ENCODE peak calls at places on chromosome 19, in five cellular contexts. G, E, T, W and R are unnamed samples.

GRCh38 chr19:57888107-57888493 is 737 bp downstream of the ZNF814 start:
- DNase-seq in T (no peak), E (no peak), W (no peak), G (no peak), R (no peak)

GRCh38 chr19:16233081-16233776 is 35.5 kb downstream of the AP1M1 start:
- DNase-seq in W (no peak), G (no peak), T (no peak), E (no peak), R (no peak)

GRCh38 chr19:5107432-5108122 is 138.7 kb downstream of the KDM4B start:
- DNase-seq in T (no peak), G (no peak), W (no peak), E (peak), R (no peak)

GRCh38 chr19:29365836-29366417 is 153.0 kb upstream of the UQCRFS1 start:
- DNase-seq in W (no peak), G (no peak), T (no peak), E (no peak), R (no peak)

GRCh38 chr19:18660051-18660910 is 23.2 kb upstream of the CRTC1 start:
- DNase-seq in T (no peak), W (peak), G (no peak), E (peak), R (no peak)

GRCh38 chr19:43625918-43626579 is 6.6 kb upstream of the ZNF428 start:
- DNase-seq in W (no peak), T (no peak), G (no peak), E (no peak), R (no peak)

GRCh38 chr19:6710273-6711077 is 10.0 kb downstream of the C3 start:
- DNase-seq in W (no peak), E (no peak), T (no peak), G (no peak), R (no peak)

GRCh38 chr19:3573162-3573857 is 566 bp downstream of the HMG20B start:
- DNase-seq in T (peak), W (no peak), E (peak), G (no peak), R (no peak)

GRCh38 chr19:45477713-45478453 is 10.1 kb downstream of the FOSB start:
- DNase-seq in T (no peak), G (no peak), W (no peak), E (no peak), R (no peak)

GRCh38 chr19:6032381-6032780 is 54.4 kb upstream of the RANBP3 start:
- DNase-seq in G (no peak), E (no peak), W (no peak), T (no peak), R (no peak)

GRCh38 chr19:44653977-44654784 is 10.5 kb downstream of the PVR start:
- DNase-seq in T (peak), W (no peak), E (peak), G (peak), R (no peak)

GRCh38 chr19:19385900-19386339 is 19.6 kb upstream of the GATAD2A start:
- DNase-seq in W (no peak), E (peak), G (peak), T (no peak), R (no peak)

GRCh38 chr19:38946229-38947010 is 15.7 kb downstream of the MRPS12 start:
- DNase-seq in W (no peak), E (no peak), G (no peak), T (no peak), R (no peak)

GRCh38 chr19:35715981-35716734 is 1.6 kb upstream of the KMT2B start:
- DNase-seq in W (no peak), T (peak), G (no peak), E (peak), R (no peak)

GRCh38 chr19:16136185-16137067 is 7.1 kb upstream of the HSH2D start:
- DNase-seq in T (no peak), G (no peak), E (no peak), W (no peak), R (no peak)

GRCh38 chr19:50725932-50726230 is 2.7 kb downstream of the CLEC11A start:
- DNase-seq in G (no peak), E (no peak), W (no peak), T (no peak), R (no peak)

GRCh38 chr19:41792513-41793413 is 3.6 kb upstream of the CEACAM3 start:
- DNase-seq in E (peak), T (no peak), W (no peak), G (peak), R (no peak)

GRCh38 chr19:19643158-19644053 is at the start of gene GMIP:
- DNase-seq in W (no peak), G (peak), E (peak), T (peak), R (no peak)

GRCh38 chr19:47778954-47779351 is 450 bp downstream of the SELENOW start:
- DNase-seq in W (no peak), G (no peak), T (peak), E (peak), R (no peak)

GRCh38 chr19:39372047-39372802 is 18.7 kb downstream of the PAF1 start:
- DNase-seq in E (peak), W (peak), G (no peak), T (peak), R (peak)

GRCh38 chr19:51514866-51515481 is 13.4 kb upstream of the SIGLEC12 start:
- DNase-seq in G (no peak), T (no peak), E (peak), W (peak), R (no peak)

GRCh38 chr19:44549507-44549906 is 20.0 kb upstream of the CEACAM20 start:
- DNase-seq in E (no peak), G (no peak), W (no peak), T (no peak), R (no peak)

GRCh38 chr19:10230155-10230903 is 802 bp downstream of the S1PR2 start:
- DNase-seq in G (peak), E (peak), T (peak), W (no peak), R (no peak)

GRCh38 chr19:40588110-40588854 is 11.6 kb downstream of the SHKBP1 start:
- DNase-seq in G (no peak), T (no peak), W (no peak), E (peak), R (no peak)

GRCh38 chr19:44587863-44588752 is 25.3 kb upstream of the IGSF23 start:
- DNase-seq in W (peak), E (peak), T (no peak), G (no peak), R (peak)

GRCh38 chr19:6239401-6239844 is 40.4 kb downstream of the MLLT1 start:
- DNase-seq in E (no peak), G (no peak), W (no peak), T (no peak), R (no peak)

GRCh38 chr19:34305221-34306058 is 51.1 kb downstream of the GARRE1 start:
- DNase-seq in G (no peak), W (no peak), E (no peak), T (no peak), R (no peak)

GRCh38 chr19:6214881-6215541 is 64.8 kb downstream of the MLLT1 start:
- DNase-seq in G (no peak), W (no peak), E (no peak), T (no peak), R (no peak)

GRCh38 chr19:53868091-53868891 is 608 bp downstream of the MYADM start:
- DNase-seq in T (peak), G (no peak), E (peak), W (no peak), R (no peak)

GRCh38 chr19:51354742-51355148 is 11.4 kb downstream of the ETFB start:
- DNase-seq in E (peak), G (no peak), W (peak), T (no peak), R (no peak)

GRCh38 chr19:2254052-2254872 is 2.0 kb downstream of the JSRP1 start:
- DNase-seq in T (no peak), E (peak), W (no peak), G (no peak), R (no peak)

GRCh38 chr19:2251577-2252480 is 2.7 kb downstream of the AMH start:
- DNase-seq in G (no peak), E (no peak), W (no peak), T (no peak), R (no peak)

GRCh38 chr19:2252481-2253105 is 3.5 kb downstream of the AMH start:
- DNase-seq in W (no peak), G (no peak), E (no peak), T (no peak), R (no peak)

GRCh38 chr19:2255112-2255845 is 938 bp downstream of the JSRP1 start:
- DNase-seq in E (no peak), W (no peak), T (no peak), G (no peak), R (no peak)

GRCh38 chr19:2253106-2254051 is 2.8 kb downstream of the JSRP1 start:
- DNase-seq in T (no peak), E (no peak), W (no peak), G (peak), R (no peak)
- TF ChIP-seq CTCF in T (peak), E (peak), W (peak), G (peak), R (peak)

DNA sequence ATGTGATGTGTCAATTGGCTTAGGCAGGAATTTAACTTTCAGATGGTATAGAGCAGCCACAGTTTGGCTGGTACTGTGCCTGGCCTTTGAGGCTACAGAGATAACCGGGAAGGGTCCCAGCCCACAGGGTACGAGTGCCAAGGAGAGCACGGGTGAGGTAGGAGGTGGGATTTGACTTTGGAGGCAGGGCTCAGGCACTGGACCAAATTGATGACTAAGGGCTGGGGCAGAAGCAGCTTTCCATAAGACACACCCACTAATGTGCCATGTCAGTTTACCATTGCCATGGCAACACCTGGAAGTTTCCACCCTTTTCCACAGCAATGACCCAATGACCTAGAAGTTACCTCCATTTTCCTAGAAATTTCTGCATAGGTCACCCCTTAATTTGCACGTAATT is 466.2 kb downstream of the TSHZ3 start:
- DNase-seq in W (no peak), T (no peak), E (no peak), G (no peak), R (no peak)
- H3K4me3 ChIP-seq in W (no peak), T (no peak), E (no peak), G (no peak), R (no peak)

DNA sequence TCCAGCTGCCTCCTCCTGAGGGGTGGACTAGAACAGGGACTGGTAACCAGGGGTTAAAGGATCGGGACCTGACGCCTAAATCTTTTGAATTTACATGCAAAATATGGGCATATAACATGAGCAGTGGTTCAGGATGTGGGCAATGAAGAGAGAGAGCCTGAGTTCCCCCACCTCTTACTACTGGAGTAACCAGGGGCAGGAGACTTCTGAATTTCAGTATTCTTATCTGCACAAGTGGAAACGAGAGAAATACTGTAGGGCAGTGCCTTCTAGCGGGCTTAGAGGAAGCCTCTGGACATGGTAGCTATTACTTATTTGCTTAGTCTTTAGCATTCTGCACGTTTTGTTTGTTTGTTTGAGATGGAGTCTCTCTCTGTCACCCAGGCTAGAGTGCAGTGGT is 26.3 kb downstream of the BCAT2 start:
- DNase-seq in E (peak), W (no peak), G (no peak), T (no peak), R (no peak)
- TF ChIP-seq CTCF in E (peak), W (no peak), G (no peak), T (peak), R (no peak)

DNA sequence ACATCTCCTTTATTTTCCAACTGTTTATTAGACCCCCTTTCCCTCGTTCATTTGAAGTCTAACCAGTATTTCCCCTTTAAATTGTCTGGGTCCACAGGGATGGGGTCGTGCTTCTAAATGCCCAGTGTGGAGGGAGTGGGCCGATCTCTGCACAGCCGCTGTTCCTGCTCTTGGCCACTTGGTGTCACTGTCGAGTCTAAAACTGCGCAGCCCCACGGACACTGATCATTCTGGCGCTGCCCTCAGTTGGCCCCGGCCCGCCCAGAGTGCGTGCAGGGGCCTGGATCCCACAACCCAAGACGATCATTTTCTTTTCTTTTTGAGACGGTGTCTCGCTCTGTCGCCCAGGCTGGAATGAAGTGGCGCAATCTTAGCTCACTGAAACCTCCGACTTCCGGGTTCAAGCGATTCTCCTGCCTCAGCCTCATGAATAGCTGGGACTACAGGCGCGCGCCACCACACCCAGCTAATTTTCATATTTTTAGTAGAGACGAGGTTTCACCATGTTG is 12.0 kb downstream of the WDR88 start:
- DNase-seq in T (peak), E (peak), W (no peak), G (peak), R (no peak)
- H3K4me3 ChIP-seq in T (no peak), E (no peak), W (no peak), G (no peak), R (no peak)

GRCh38 chr19:12885749-12886706 is 973 bp downstream of the KLF1 start:
- DNase-seq in W (no peak), E (no peak), T (no peak), G (no peak), R (no peak)
- TF ChIP-seq CTCF in W (no peak), E (no peak), T (no peak), G (no peak), R (no peak)

GRCh38 chr19:1260749-1261511 is 8.2 kb upstream of the CIRBP start:
- DNase-seq in T (peak), G (peak), W (peak), E (peak), R (no peak)

GRCh38 chr19:1258707-1259205 is 10.4 kb downstream of the MIDN start:
- DNase-seq in T (no peak), W (no peak), G (no peak), E (no peak), R (no peak)

GRCh38 chr19:1258161-1258492 is 9.7 kb downstream of the MIDN start:
- DNase-seq in W (no peak), G (no peak), E (no peak), T (no peak), R (no peak)

GRCh38 chr19:1259873-1260748 is 9.0 kb upstream of the CIRBP start:
- DNase-seq in T (no peak), G (no peak), E (no peak), W (no peak), R (no peak)

GRCh38 chr19:1259206-1259872 is 9.8 kb upstream of the CIRBP start:
- DNase-seq in T (peak), E (peak), G (peak), W (no peak), R (no peak)
- H3K4me3 ChIP-seq in T (peak), E (no peak), G (peak), W (no peak), R (no peak)

DNA sequence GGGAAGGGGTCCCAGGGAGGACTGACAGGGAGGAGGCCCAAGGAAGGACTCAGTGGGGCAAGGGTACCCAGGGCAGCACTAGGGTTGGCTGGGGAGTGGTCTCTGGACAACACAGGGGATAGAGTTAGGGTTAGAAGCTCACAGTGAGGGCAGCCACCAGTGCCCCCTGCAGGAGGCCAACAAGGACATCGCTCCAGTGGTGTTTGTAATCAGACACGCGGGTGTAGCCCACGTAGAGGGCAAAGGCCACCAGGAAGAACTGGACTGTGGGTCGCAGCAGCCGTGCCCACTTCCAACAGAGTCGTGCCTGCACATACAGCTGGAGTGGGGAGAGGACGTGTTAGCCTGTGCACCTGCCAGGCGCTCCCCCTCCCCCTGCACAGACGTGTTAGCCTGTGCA is 9.2 kb downstream of the PLPP2 start:
- DNase-seq in E (no peak), G (no peak), T (no peak), W (no peak), R (no peak)
- TF ChIP-seq CTCF in E (peak), G (no peak), T (no peak), W (peak), R (no peak)

DNA sequence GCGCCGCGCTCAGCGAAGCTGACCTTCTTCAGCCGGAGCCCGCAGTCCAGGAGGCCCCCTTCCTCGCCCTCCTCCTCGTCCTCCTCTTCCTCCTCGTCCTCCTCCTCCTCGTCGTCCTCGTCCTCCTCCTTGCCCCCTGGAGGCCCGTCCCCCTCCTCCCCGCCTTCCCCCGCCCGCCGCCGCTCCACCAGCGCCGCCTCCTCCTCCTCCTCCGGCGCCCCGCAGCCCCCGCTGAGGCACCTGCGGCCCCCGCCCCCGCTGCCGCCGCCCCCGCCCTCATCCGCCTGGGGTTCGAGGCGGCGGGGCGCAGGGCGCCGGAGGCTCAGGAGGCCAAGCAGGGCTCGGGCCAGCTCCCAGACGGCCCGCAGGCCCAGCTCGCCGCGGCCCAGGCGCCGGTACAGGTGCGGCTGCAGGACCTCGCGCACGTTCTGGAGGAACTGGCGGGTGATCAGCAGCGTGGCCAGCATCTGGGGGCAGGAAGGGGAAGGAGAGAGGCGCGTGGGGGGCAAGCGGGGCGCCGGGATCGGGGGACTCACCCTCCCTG is 6.1 kb downstream of the ANO8 start:
- DNase-seq in W (no peak), T (no peak), G (peak), E (no peak), R (no peak)
- H3K4me3 ChIP-seq in W (peak), T (peak), G (peak), E (peak), R (no peak)